ENCODE peak calls at places on chromosomes 4 and X, in ten cellular contexts. V is left ventricle myocardium inferior; O is endodermal cell; T is sciatic nerve; Q is activated gamma-delta T cell treated with anti-CD3 and anti-CD28 coated beads, Interleukin-2, amount 50 U/mL, for 16 hours; P is AG10803; S is activated naive CD4-positive, alpha-beta T cell; W is astrocyte of the spinal cord; J is G401; B is NCI-H1105. K is an unnamed sample.

GRCh38 chr4:169412046-169412445 is 141.3 kb upstream of the SH3RF1 start:
- DNase-seq in V (no peak), O (no peak), T (no peak), Q (no peak), P (no peak), S (no peak), W (no peak), J (no peak), B (no peak), K (no peak)

GRCh38 chr4:99536848-99537247 is 26.0 kb downstream of the C4orf17 start:
- DNase-seq in V (no peak), O (no peak), T (no peak), Q (no peak), P (no peak), S (no peak), W (no peak), J (no peak), B (no peak), K (no peak)

GRCh38 chrX:154481911-154482601 is 3.0 kb upstream of the LAGE3 start:
- DNase-seq in V (no peak), O (no peak), T (peak; percentile 55), Q (no peak), P (no peak), S (no peak), W (no peak), J (no peak), B (no peak), K (peak; percentile 63)

GRCh38 chr4:110107868-110108267 is 90.5 kb downstream of the ELOVL6 start:
- DNase-seq in V (no peak), O (no peak), T (no peak), Q (no peak), P (peak; percentile 56), S (no peak), W (no peak), J (no peak), B (no peak), K (no peak)

GRCh38 chrX:137212078-137212632 is 178.4 kb upstream of the GPR101 start:
- DNase-seq in V (no peak), O (no peak), T (no peak), Q (no peak), P (no peak), S (no peak), W (no peak), J (no peak), B (no peak), K (no peak)

GRCh38 chr4:119659576-119659975 is 31.0 kb upstream of the PDE5A start:
- DNase-seq in V (no peak), O (no peak), T (no peak), Q (no peak), P (peak; percentile 24), S (no peak), W (peak; percentile 59), J (no peak), B (no peak), K (no peak)

GRCh38 chrX:1412551-1413161 is 20.7 kb upstream of the SLC25A6 start:
- DNase-seq in V (no peak), O (no peak), T (peak; percentile 49), Q (no peak), P (no peak), S (no peak), W (no peak), J (no peak), B (no peak), K (peak; percentile 47)

GRCh38 chr4:182843813-182844325 is 73.3 kb downstream of the DCTD start:
- DNase-seq in V (no peak), O (no peak), T (no peak), Q (no peak), P (no peak), S (no peak), W (no peak), J (no peak), B (peak; percentile 1), K (peak; percentile 62)

GRCh38 chr4:1321946-1322650 is 24.9 kb upstream of the UVSSA start:
- DNase-seq in V (no peak), O (peak; percentile 59), T (no peak), Q (no peak), P (no peak), S (no peak), W (no peak), J (no peak), B (no peak), K (peak; percentile 60)

GRCh38 chr4:12359420-12359819 is 930.7 kb upstream of the HS3ST1 start:
- DNase-seq in V (no peak), O (no peak), T (no peak), Q (no peak), P (no peak), S (no peak), W (no peak), J (no peak), B (no peak), K (no peak)

GRCh38 chr4:40418430-40419230 is 83.5 kb downstream of the CHRNA9 start:
- DNase-seq in V (no peak), O (no peak), T (no peak), Q (no peak), P (no peak), S (no peak), W (no peak), J (no peak), B (no peak), K (no peak)

GRCh38 chr4:123014038-123014437 is 91.6 kb upstream of the NUDT6 start:
- DNase-seq in V (no peak), O (no peak), T (no peak), Q (no peak), P (peak; percentile 50), S (no peak), W (no peak), J (no peak), B (no peak), K (no peak)

GRCh38 chrX:6778547-6779231 is 243.8 kb upstream of the VCX3A start:
- DNase-seq in V (no peak), O (peak; percentile 42), T (no peak), Q (no peak), P (no peak), S (no peak), W (no peak), J (peak; percentile 7), B (no peak), K (no peak)

GRCh38 chrX:104113237-104113965 is 1.1 kb downstream of the ZCCHC18 start:
- DNase-seq in V (no peak), O (peak; percentile 85), T (peak; percentile 64), Q (peak; percentile 23), P (peak; percentile 37), S (peak; percentile 14), W (peak; percentile 49), J (peak; percentile 83), B (peak; percentile 54), K (peak; percentile 81)

GRCh38 chrX:70338290-70338689 is 48.4 kb downstream of the KIF4A start:
- DNase-seq in V (no peak), O (no peak), T (no peak), Q (no peak), P (no peak), S (no peak), W (no peak), J (no peak), B (no peak), K (no peak)

GRCh38 chr4:41538017-41538733 is at the start of gene LIMCH1:
- DNase-seq in V (peak; percentile 73), O (peak; percentile 77), T (peak; percentile 67), Q (no peak), P (peak; percentile 54), S (no peak), W (no peak), J (no peak), B (no peak), K (peak; percentile 79)

GRCh38 chrX:120536056-120536455 is 24.7 kb downstream of the CUL4B start:
- DNase-seq in V (no peak), O (no peak), T (no peak), Q (no peak), P (no peak), S (no peak), W (no peak), J (no peak), B (no peak), K (no peak)

GRCh38 chrX:13488706-13489105 is 80.7 kb upstream of the EGFL6 start:
- DNase-seq in V (no peak), O (no peak), T (no peak), Q (no peak), P (peak; percentile 29), S (no peak), W (peak; percentile 48), J (peak; percentile 19), B (no peak), K (no peak)

GRCh38 chrX:8629871-8630270 is 102.1 kb downstream of the ANOS1 start:
- DNase-seq in V (no peak), O (no peak), T (no peak), Q (no peak), P (no peak), S (no peak), W (peak; percentile 57), J (no peak), B (no peak), K (no peak)

GRCh38 chrX:25941087-25941486 is 197.1 kb upstream of the MAGEB18 start:
- DNase-seq in V (no peak), O (no peak), T (no peak), Q (no peak), P (peak; percentile 2), S (no peak), W (peak; percentile 14), J (no peak), B (no peak), K (no peak)

GRCh38 chrX:22389544-22390243 is 117.0 kb downstream of the CBLL2 start:
- DNase-seq in V (no peak), O (no peak), T (no peak), Q (no peak), P (peak; percentile 45), S (no peak), W (peak; percentile 85), J (no peak), B (peak; percentile 36), K (no peak)

K was measured in spleen.